ENCODE peak calls at places on chromosomes 4 and X, in nine cellular contexts. I is HuH-7.5, N is OCI-LY7, W is EL, M is Calu3, H is NCI-H774, C is lung microvascular endothelial cell, O is NCI-H2029, S is H7. E is an unnamed sample.

GRCh38 chrX:143240658-143241057 is 214.9 kb downstream of the SPANXN4 start:
- DNase-seq in O (no peak), M (no peak), S (no peak), H (no peak), N (no peak), W (no peak), C (no peak), I (no peak), E (no peak)

GRCh38 chrX:40087574-40088298 is 10.0 kb downstream of the BCOR start:
- DNase-seq in M (no peak), O (no peak), I (no peak), W (peak; percentile 59), N (no peak), C (no peak), H (no peak), S (peak; percentile 50), E (no peak)

GRCh38 chr4:78584863-78585576 is 33.5 kb downstream of the ANXA3 start:
- DNase-seq in C (no peak), H (no peak), W (no peak), I (no peak), N (no peak), M (no peak), O (no peak), S (no peak), E (no peak)

GRCh38 chrX:151100796-151101195 is 75.6 kb upstream of the GPR50 start:
- DNase-seq in W (no peak), N (no peak), I (no peak), S (no peak), H (no peak), C (no peak), O (no peak), M (no peak), E (no peak)

GRCh38 chr4:44157611-44158277 is 290.9 kb downstream of the KCTD8 start:
- DNase-seq in S (no peak), C (peak; percentile 77), I (peak; percentile 9), O (no peak), H (no peak), N (no peak), M (no peak), W (no peak), E (no peak)

GRCh38 chr4:163694385-163694784 is 199.9 kb downstream of the TMA16 start:
- DNase-seq in S (no peak), H (no peak), C (no peak), O (no peak), W (peak; percentile 91), M (no peak), N (no peak), I (no peak), E (no peak)

GRCh38 chrX:115940348-115940747 is 230.2 kb upstream of the AGTR2 start:
- DNase-seq in C (no peak), N (no peak), I (no peak), M (no peak), O (no peak), W (no peak), S (peak; percentile 35), H (no peak), E (no peak)

GRCh38 chr4:158914178-158914577 is 145.4 kb downstream of the FNIP2 start:
- DNase-seq in M (no peak), O (no peak), C (no peak), S (no peak), H (no peak), W (peak; percentile 80), I (no peak), N (no peak), E (no peak)

GRCh38 chr4:176534566-176534965 is 214.8 kb downstream of the SPCS3 start:
- DNase-seq in S (no peak), N (no peak), W (peak; percentile 85), C (no peak), M (peak; percentile 40), I (no peak), O (no peak), H (no peak), E (no peak)

GRCh38 chrX:148501121-148502066 is 977 bp downstream of the AFF2 start:
- DNase-seq in I (peak; percentile 18), W (no peak), C (no peak), S (peak; percentile 70), H (no peak), N (peak; percentile 60), O (no peak), M (peak; percentile 6), E (no peak)

GRCh38 chrX:11261260-11261659 is 32.0 kb upstream of the AMELX start:
- DNase-seq in I (no peak), N (no peak), M (no peak), C (no peak), W (peak; percentile 78), S (no peak), O (no peak), H (no peak), E (no peak)

GRCh38 chr4:113300384-113301011 is 251.0 kb downstream of the ANK2 start:
- DNase-seq in C (peak; percentile 68), O (no peak), I (peak; percentile 6), W (peak; percentile 14), H (no peak), M (peak; percentile 21), N (no peak), S (no peak), E (no peak)

GRCh38 chrX:17592117-17592516 is 145.2 kb upstream of the SCML1 start:
- DNase-seq in O (no peak), S (no peak), C (no peak), H (no peak), M (no peak), N (no peak), W (peak; percentile 3), I (no peak), E (no peak)

GRCh38 chr4:78599931-78600375 is 48.4 kb downstream of the ANXA3 start:
- DNase-seq in S (no peak), M (no peak), H (no peak), O (no peak), N (no peak), W (no peak), I (no peak), C (peak; percentile 55), E (no peak)

GRCh38 chr4:35734381-35735098 is 509.8 kb downstream of the ARAP2 start:
- DNase-seq in I (no peak), M (no peak), O (no peak), S (no peak), C (no peak), W (no peak), N (no peak), H (no peak), E (peak; percentile 7)

GRCh38 chr4:163558539-163559044 is 64.1 kb downstream of the TMA16 start:
- DNase-seq in C (no peak), O (no peak), W (no peak), H (no peak), N (peak; percentile 52), I (no peak), S (no peak), M (no peak), E (peak; percentile 52)

GRCh38 chr4:89221175-89221867 is 86.3 kb downstream of the GPRIN3 start:
- DNase-seq in N (no peak), M (no peak), S (no peak), C (no peak), H (no peak), W (no peak), O (no peak), I (no peak), E (no peak)

GRCh38 chr4:53908661-53909078 is 155.7 kb downstream of the CHIC2 start:
- DNase-seq in W (peak; percentile 91), O (peak; percentile 64), H (peak; percentile 78), S (peak; percentile 15), I (peak; percentile 65), N (peak; percentile 72), C (peak; percentile 92), M (peak; percentile 38), E (peak; percentile 55)

GRCh38 chr4:56210397-56210796 is 176.9 kb downstream of the AASDH start:
- DNase-seq in O (no peak), N (no peak), S (peak; percentile 17), H (no peak), C (no peak), W (no peak), I (no peak), M (no peak), E (no peak)

GRCh38 chr4:160423879-160424451 is 1321.1 kb downstream of the RAPGEF2 start:
- DNase-seq in W (no peak), I (no peak), H (no peak), C (no peak), N (no peak), S (no peak), M (peak; percentile 9), O (no peak), E (no peak)

GRCh38 chrX:119218198-119218597 is 17.9 kb upstream of the PGRMC1 start:
- DNase-seq in M (no peak), H (peak; percentile 4), O (no peak), C (peak; percentile 33), N (peak; percentile 2), W (no peak), I (no peak), S (peak; percentile 33), E (no peak)

GRCh38 chr4:125750827-125751466 is 436.2 kb downstream of the FAT4 start:
- DNase-seq in O (no peak), N (no peak), I (peak; percentile 20), M (peak; percentile 22), H (no peak), S (peak; percentile 59), C (peak; percentile 83), W (peak; percentile 66), E (peak; percentile 46)

GRCh38 chrX:11540532-11541377 is 125.0 kb downstream of the ARHGAP6 start:
- DNase-seq in H (no peak), S (no peak), M (no peak), O (no peak), W (no peak), N (no peak), I (no peak), C (no peak), E (no peak)

GRCh38 chr4:22739933-22740332 is 47.2 kb downstream of the GBA3 start:
- DNase-seq in S (no peak), O (no peak), N (no peak), H (no peak), W (no peak), M (no peak), C (no peak), I (no peak), E (no peak)

GRCh38 chrX:43493751-43494150 is 162.3 kb upstream of the MAOA start:
- DNase-seq in O (no peak), I (no peak), W (no peak), H (no peak), N (no peak), M (no peak), C (no peak), S (no peak), E (no peak)

GRCh38 chr4:119671205-119671604 is 42.6 kb upstream of the PDE5A start:
- DNase-seq in H (no peak), S (no peak), C (no peak), O (no peak), W (no peak), M (no peak), N (no peak), I (no peak), E (no peak)

GRCh38 chr4:52873861-52874343 is 11.8 kb downstream of the RASL11B start:
- DNase-seq in C (no peak), W (no peak), H (no peak), I (peak; percentile 82), O (no peak), S (peak; percentile 75), M (no peak), N (no peak), E (no peak)

GRCh38 chrX:49919617-49920016 is 2.8 kb upstream of the CLCN5 start:
- DNase-seq in S (peak; percentile 54), O (no peak), W (peak; percentile 11), C (peak; percentile 43), I (no peak), H (no peak), M (peak; percentile 29), N (peak; percentile 27), E (no peak)

GRCh38 chr4:102663073-102663472 is 97.7 kb downstream of the MANBA start:
- DNase-seq in I (no peak), W (peak; percentile 75), M (no peak), O (no peak), N (no peak), C (no peak), H (no peak), S (no peak), E (no peak)

GRCh38 chr4:19309365-19309764 is 942.3 kb upstream of the SLIT2 start:
- DNase-seq in M (no peak), O (no peak), C (no peak), H (no peak), I (no peak), W (peak; percentile 65), N (no peak), S (no peak), E (peak; percentile 36)

GRCh38 chr4:99117876-99118693 is 26.0 kb downstream of the ADH4 start:
- DNase-seq in W (no peak), C (peak; percentile 24), O (no peak), N (peak; percentile 24), I (no peak), M (no peak), H (no peak), S (no peak), E (no peak)

E was measured in COR-L47.